ENCODE peak calls at places on chromosomes 7 and 10, in seven cellular contexts. J is breast epithelium; E is OCI-LY7; Y is pancreas; W is Peyer's patch; C is right cardiac atrium; X is CD4-positive, alpha-beta T cell. T is an unnamed sample. For H3K9me3, the result is how much of the 10 kb centered on the place peaks cover.

GRCh38 chr10:82358486-82359097 is 483.6 kb downstream of the NRG3 start:
- DNase-seq in C (peak), E (no peak), J (no peak), X (no peak), W (no peak), Y (no peak), T (no peak)

GRCh38 chr7:102875700-102876192 is 37.1 kb upstream of the LRRC17 start:
- DNase-seq in E (no peak), W (no peak), J (no peak), C (no peak), Y (no peak), X (no peak), T (no peak)

GRCh38 chr10:5581670-5582566 is 57.2 kb downstream of the CALML3 start:
- DNase-seq in C (no peak), X (peak), J (no peak), W (no peak), E (peak), Y (no peak), T (no peak)

GRCh38 chr7:38244516-38244915 is 28.9 kb downstream of the TARP start:
- DNase-seq in Y (no peak), C (no peak), X (no peak), E (no peak), W (no peak), J (no peak), T (no peak)

GRCh38 chr10:104032144-104032775 is 53.4 kb downstream of the COL17A1 start:
- DNase-seq in E (no peak), J (no peak), X (no peak), C (no peak), Y (no peak), W (no peak), T (no peak)

GRCh38 chr10:61188691-61189090 is 244.7 kb upstream of the RHOBTB1 start:
- DNase-seq in E (no peak), W (no peak), Y (no peak), X (no peak), C (no peak), J (no peak), T (no peak)

GRCh38 chr7:44325181-44325671 is at the start of gene CAMK2B:
- DNase-seq in W (peak), C (no peak), X (no peak), E (no peak), J (no peak), Y (no peak), T (no peak)

GRCh38 chr10:90306187-90306586 is 551.7 kb downstream of the HTR7 start:
- DNase-seq in E (no peak), W (no peak), J (no peak), C (no peak), Y (no peak), X (no peak), T (no peak)

GRCh38 chr10:119211625-119212441 is 4.5 kb downstream of the GRK5 start:
- DNase-seq in C (no peak), E (no peak), W (no peak), Y (no peak), X (no peak), J (no peak), T (no peak)

GRCh38 chr10:23375366-23375765 is 30.8 kb upstream of the C10orf67 start:
- DNase-seq in X (no peak), J (no peak), C (no peak), Y (no peak), W (no peak), E (no peak), T (no peak)

GRCh38 chr10:48414778-48415177 is 108.3 kb downstream of the MAPK8 start:
- DNase-seq in J (no peak), E (no peak), X (no peak), C (no peak), W (no peak), Y (no peak), T (no peak)

GRCh38 chr10:110783509-110784103 is 88.1 kb upstream of the PDCD4 start:
- DNase-seq in J (no peak), E (no peak), Y (no peak), X (peak), W (peak), C (no peak), T (peak)

GRCh38 chr10:68550747-68551411 is 9.3 kb upstream of the TET1 start:
- DNase-seq in J (peak), X (no peak), W (peak), E (peak), C (peak), Y (peak), T (peak)

GRCh38 chr7:66815976-66816375 is 75.4 kb downstream of the RABGEF1 start:
- DNase-seq in Y (no peak), X (no peak), C (no peak), E (no peak), W (no peak), J (no peak), T (no peak)

GRCh38 chr7:123622660-123623386 is 21.2 kb downstream of the ASB15 start:
- DNase-seq in Y (no peak), W (no peak), X (no peak), J (no peak), C (no peak), E (no peak), T (no peak)

GRCh38 chr10:16360001-16360400 is 76.8 kb upstream of the PTER start:
- DNase-seq in W (no peak), Y (no peak), X (no peak), J (no peak), C (no peak), E (no peak), T (no peak)

GRCh38 chr10:34526186-34526585 is 288.9 kb downstream of the PARD3 start:
- DNase-seq in C (no peak), Y (no peak), X (no peak), J (no peak), E (no peak), W (no peak), T (no peak)

GRCh38 chr10:124619195-124619594 is 125.0 kb downstream of the FAM53B start:
- DNase-seq in W (peak), X (no peak), Y (no peak), J (peak), E (no peak), C (no peak), T (no peak)

GRCh38 chr10:15482168-15482567 is 111.1 kb upstream of the FAM171A1 start:
- DNase-seq in Y (no peak), X (no peak), W (no peak), C (no peak), E (no peak), J (no peak), T (no peak)

GRCh38 chr7:35253680-35254495 is at the start of gene TBX20:
- DNase-seq in J (no peak), W (no peak), E (peak), X (no peak), C (peak), Y (peak), T (no peak)

GRCh38 chr10:113740850-113741249 is 10.6 kb upstream of the PLEKHS1 start:
- DNase-seq in E (no peak), C (no peak), Y (no peak), J (no peak), W (no peak), X (no peak), T (no peak)

GRCh38 chr7:105268511-105269392 is 120.0 kb downstream of the SRPK2 start:
- DNase-seq in J (no peak), C (no peak), X (no peak), E (peak), Y (no peak), W (no peak), T (no peak)

GRCh38 chr10:9625266-9625776 is 1392.4 kb upstream of the CELF2 start:
- DNase-seq in W (no peak), J (no peak), E (no peak), C (no peak), X (no peak), Y (no peak), T (no peak)

GRCh38 chr7:158386866-158387820 is 200.5 kb downstream of the PTPRN2 start:
- DNase-seq in Y (no peak), C (no peak), J (no peak), W (no peak), X (no peak), E (no peak), T (no peak)

GRCh38 chr7:158389514-158390425 is 197.9 kb downstream of the PTPRN2 start:
- DNase-seq in X (no peak), Y (no peak), C (no peak), E (no peak), J (no peak), W (no peak), T (no peak)

GRCh38 chr7:158388072-158388471 is 199.6 kb downstream of the PTPRN2 start:
- DNase-seq in X (no peak), C (no peak), Y (no peak), W (no peak), J (no peak), E (no peak), T (no peak)

GRCh38 chr7:158390460-158390859 is 197.2 kb downstream of the PTPRN2 start:
- DNase-seq in Y (no peak), E (no peak), C (no peak), W (no peak), X (no peak), J (no peak), T (no peak)

GRCh38 chr7:158388928-158389327 is 198.7 kb downstream of the PTPRN2 start:
- DNase-seq in E (no peak), C (no peak), W (no peak), Y (no peak), X (no peak), J (no peak), T (no peak)
- H3K9me3 ChIP-seq in E (under half), C (under half), W (under half), Y (under half), X (under half), J (under half), T (under half)

GRCh38 chr7:253491-254336 is 36.3 kb upstream of the FOXL3 start:
- DNase-seq in X (no peak), W (no peak), J (no peak), Y (no peak), C (peak), E (no peak), T (no peak)

GRCh38 chr7:255721-256361 is 34.1 kb upstream of the FOXL3 start:
- DNase-seq in C (peak), J (no peak), E (no peak), X (no peak), W (no peak), Y (no peak), T (no peak)

GRCh38 chr7:255038-255435 is 34.9 kb upstream of the FOXL3 start:
- DNase-seq in W (no peak), Y (no peak), J (no peak), C (no peak), E (no peak), X (no peak), T (no peak)

GRCh38 chr7:252981-253380 is 37.0 kb upstream of the FOXL3 start:
- DNase-seq in C (no peak), E (no peak), J (no peak), Y (no peak), X (no peak), W (no peak), T (no peak)

GRCh38 chr7:254337-255037 is 35.5 kb upstream of the FOXL3 start:
- DNase-seq in C (peak), X (no peak), W (no peak), E (no peak), Y (no peak), J (no peak), T (no peak)
- H3K9me3 ChIP-seq in C (under half), X (under half), W (under half), E (under half), Y (under half), J (under half), T (under half)

GRCh38 chr7:63953181-63953580 is 45.5 kb upstream of the ZNF722 start:
- DNase-seq in C (no peak), X (no peak), W (no peak), J (no peak), Y (no peak), E (no peak), T (no peak)
- H3K9me3 ChIP-seq in C (under half), X (under half), W (under half), J (under half), Y (under half), E (under half), T (under half)

DNA sequence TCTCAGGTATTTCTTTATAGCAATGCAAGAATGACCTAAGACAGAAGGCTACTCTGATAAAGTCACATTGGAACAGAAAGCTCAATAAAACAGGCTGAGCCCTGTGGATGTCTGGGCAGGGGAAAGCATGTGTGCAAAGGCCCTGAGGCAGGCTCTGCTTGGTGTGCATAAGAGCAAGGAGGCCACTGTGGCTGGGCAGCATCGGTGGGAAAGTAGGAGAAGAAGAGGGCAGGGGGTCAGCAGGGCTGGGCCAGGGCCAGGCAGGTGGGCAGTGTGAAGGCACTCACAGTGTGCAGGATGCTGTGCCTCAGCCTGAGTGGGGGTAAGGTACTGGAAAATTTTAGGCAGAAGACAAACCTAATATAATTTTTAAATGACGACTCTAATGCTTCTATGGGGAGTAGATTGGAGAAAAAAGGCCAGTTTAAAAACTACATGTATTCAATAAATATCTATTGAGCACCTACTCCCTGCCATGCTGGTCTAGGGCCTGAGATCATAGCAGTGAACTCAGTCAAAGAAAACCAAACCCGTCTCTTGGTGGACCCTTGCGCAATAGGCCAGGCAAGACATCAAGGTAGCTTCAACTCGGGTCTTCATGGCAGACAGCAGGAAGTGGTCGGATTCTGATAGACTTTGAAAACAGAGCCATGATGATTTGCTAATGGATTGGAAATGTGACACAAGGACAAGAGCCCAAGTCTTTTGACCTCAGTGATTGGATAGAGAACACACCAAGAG is 572.3 kb downstream of the TCERG1L start:
- DNase-seq in J (no peak), C (no peak), X (peak), W (peak), E (no peak), Y (no peak), T (no peak)
- H3K9me3 ChIP-seq in J (under half), C (under half), X (under half), W (under half), E (under half), Y (under half), T (under half)

GRCh38 chr7:6365451-6365850 is 82.3 kb downstream of the DAGLB start:
- DNase-seq in W (no peak), C (no peak), E (no peak), X (no peak), Y (no peak), J (no peak), T (no peak)
- H3K9me3 ChIP-seq in W (under half), C (under half), E (under half), X (under half), Y (under half), J (under half), T (under half)

DNA sequence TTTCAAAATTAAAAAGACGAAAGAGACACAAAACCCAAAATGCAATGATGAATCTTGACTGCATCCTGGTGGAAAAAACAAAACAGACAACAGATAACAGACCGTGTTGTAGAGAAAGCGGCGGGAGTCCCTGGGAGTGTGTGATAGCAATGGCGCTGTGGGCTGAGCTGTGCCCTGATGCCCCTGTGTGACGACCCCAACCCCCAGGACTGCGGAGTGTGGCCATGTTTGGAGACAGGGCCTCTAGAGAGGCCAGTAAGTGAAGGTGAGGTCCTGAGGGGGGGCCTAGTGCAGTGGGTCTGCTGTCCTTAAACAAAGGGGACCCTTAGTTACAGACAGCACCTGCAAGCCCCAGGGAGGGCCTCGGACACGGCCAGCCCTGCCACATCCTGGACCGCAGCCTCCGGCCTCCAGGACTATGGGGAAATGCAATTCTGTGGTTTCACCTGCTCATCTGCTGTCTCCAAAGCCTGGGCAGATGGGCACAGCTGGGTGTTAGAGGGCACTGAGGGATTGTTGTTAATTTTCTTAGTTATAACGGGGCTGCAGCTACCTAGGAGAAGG is 277.7 kb downstream of the DNAJB6 start:
- DNase-seq in W (peak), X (no peak), C (no peak), J (no peak), E (no peak), Y (no peak), T (no peak)
- H3K9me3 ChIP-seq in W (under half), X (under half), C (under half), J (under half), E (under half), Y (under half), T (under half)